ENCODE peak calls at places on chromosomes 11 and 22, in seven cellular contexts. M, Q, J, I, O, Y and E are unnamed samples. For H3K27me3 and H3K36me3, the result is how much of the 10 kb centered on the place peaks cover.

GRCh38 chr11:66115638-66116410 is 45.8 kb downstream of the PACS1 start:
- DNase-seq in J (no peak), I (no peak), M (no peak), Q (no peak), O (no peak), Y (peak), E (no peak)

GRCh38 chr22:44697423-44698179 is 4.4 kb upstream of the PRR5 start:
- DNase-seq in M (peak), Y (peak), Q (peak), I (peak), J (peak), O (no peak), E (peak)

GRCh38 chr11:36452231-36452630 is 57.8 kb downstream of the TRAF6 start:
- DNase-seq in J (no peak), O (no peak), Y (peak), Q (no peak), M (no peak), I (no peak), E (no peak)

GRCh38 chr11:66477256-66478201 is 2.7 kb upstream of the DPP3 start:
- DNase-seq in O (no peak), Y (no peak), J (no peak), Q (no peak), I (peak), M (no peak), E (peak)

GRCh38 chr11:64268687-64269379 is 15.6 kb downstream of the BAD start:
- DNase-seq in O (no peak), M (peak), J (peak), Y (peak), Q (peak), I (peak), E (peak)

GRCh38 chr22:41917906-41918791 is 3.3 kb upstream of the SHISA8 start:
- DNase-seq in J (peak), I (peak), O (no peak), M (peak), Y (peak), Q (peak), E (peak)

GRCh38 chr22:40436460-40437431 is 66.4 kb downstream of the SGSM3 start:
- DNase-seq in Y (peak), J (no peak), I (no peak), O (peak), Q (no peak), M (no peak), E (peak)

GRCh38 chr11:9315078-9315688 is 790 bp upstream of the TMEM41B start:
- DNase-seq in I (no peak), Y (no peak), M (no peak), Q (no peak), O (no peak), J (no peak), E (no peak)

GRCh38 chr11:114180301-114181055 is 115.7 kb upstream of the NNMT start:
- DNase-seq in Q (peak), Y (peak), I (peak), O (no peak), J (peak), M (peak), E (peak)

GRCh38 chr11:114440121-114440860 is 1.0 kb downstream of the REXO2 start:
- DNase-seq in M (no peak), Q (no peak), J (no peak), Y (peak), O (no peak), I (no peak), E (no peak)

GRCh38 chr22:37022483-37023337 is 3.2 kb downstream of the MPST start:
- DNase-seq in O (no peak), J (no peak), M (peak), Q (no peak), I (no peak), Y (no peak), E (no peak)

GRCh38 chr11:78742430-78742829 is 167.8 kb upstream of the NARS2 start:
- DNase-seq in Q (peak), O (no peak), M (peak), I (peak), Y (no peak), J (peak), E (no peak)

GRCh38 chr11:67268036-67268683 is 1.9 kb downstream of the GRK2 start:
- DNase-seq in O (no peak), Q (no peak), J (peak), Y (no peak), M (no peak), I (peak), E (peak)

GRCh38 chr11:111540114-111540920 is at the start of gene LAYN:
- DNase-seq in M (peak), O (no peak), Q (peak), J (peak), Y (peak), I (peak), E (peak)

GRCh38 chr11:130076774-130077481 is 7.2 kb downstream of the APLP2 start:
- DNase-seq in Y (no peak), M (no peak), O (no peak), I (no peak), Q (no peak), J (no peak), E (peak)

GRCh38 chr11:6152126-6152525 is 18.0 kb downstream of the OR52B2 start:
- DNase-seq in Q (no peak), Y (no peak), O (no peak), M (no peak), I (no peak), J (no peak), E (no peak)

GRCh38 chr11:34056672-34057071 is 5.1 kb downstream of the CAPRIN1 start:
- DNase-seq in Y (no peak), O (no peak), I (no peak), M (no peak), Q (no peak), J (no peak), E (no peak)

GRCh38 chr11:4639931-4640330 is 2.7 kb downstream of the OR51D1 start:
- DNase-seq in Y (no peak), Q (no peak), M (no peak), J (no peak), I (no peak), O (no peak), E (no peak)

GRCh38 chr11:86456075-86456939 is 81.6 kb downstream of the CCDC81 start:
- DNase-seq in M (peak), Q (peak), I (peak), O (no peak), Y (peak), J (peak), E (peak)

GRCh38 chr11:17686185-17686980 is 33.0 kb upstream of the MYOD1 start:
- DNase-seq in Q (no peak), M (no peak), J (peak), O (no peak), Y (no peak), I (no peak), E (peak)
- H3K27me3 ChIP-seq in Q (under half), M (under half), J (under half), O (under half), Y (under half), I (under half), E (under half)

GRCh38 chr11:69647761-69648497 is 7.0 kb downstream of the CCND1 start:
- DNase-seq in M (no peak), O (no peak), I (no peak), J (peak), Q (no peak), Y (no peak), E (peak)
- H3K36me3 ChIP-seq in M (under half), O (under half), I (under half), J (under half), Q (under half), Y (under half), E (under half)

DNA sequence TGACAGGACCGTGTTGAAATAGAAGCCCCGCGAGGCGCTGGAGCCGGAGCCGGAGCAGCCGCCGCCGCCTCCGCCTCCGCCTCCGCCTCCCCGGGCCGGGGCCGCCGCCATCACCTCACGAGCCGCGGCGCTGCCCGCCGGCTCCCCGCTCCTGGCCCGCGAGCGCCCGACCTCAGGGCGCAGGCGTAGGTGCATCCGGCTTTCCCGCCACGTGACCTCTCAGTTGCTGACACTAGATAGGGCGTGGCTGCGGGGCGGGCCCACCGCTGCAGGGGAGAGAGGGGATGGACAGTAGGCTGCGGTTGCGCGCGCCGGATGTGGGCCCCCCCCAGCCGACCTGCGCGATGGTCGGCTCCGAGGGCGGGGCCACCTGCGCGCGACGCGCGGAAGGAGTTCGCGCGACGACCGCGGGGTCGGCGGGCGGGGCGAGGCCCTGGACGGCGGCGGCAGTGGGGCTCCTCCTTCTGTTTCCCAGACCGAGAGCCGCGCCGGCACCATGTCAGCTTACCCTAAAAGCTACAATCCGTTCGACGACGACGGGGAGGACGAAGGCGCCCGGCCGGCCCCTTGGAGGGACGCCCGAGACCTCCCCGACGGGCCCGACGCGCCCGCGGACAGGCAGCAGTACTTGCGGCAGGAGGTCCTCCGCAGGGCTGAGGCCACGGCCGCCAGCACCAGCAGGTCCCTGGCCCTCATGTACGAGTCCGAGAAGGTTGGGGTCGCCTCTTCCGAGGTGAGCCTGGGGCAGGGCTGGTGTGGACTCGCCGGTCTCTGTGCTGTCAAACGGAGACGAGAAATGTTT is at the start of the genes PI4KA and SNAP29:
- DNase-seq in Q (peak), Y (peak), J (peak), O (peak), M (peak), I (peak), E (peak)
- H3K27me3 ChIP-seq in Q (under half), Y (under half), J (under half), O (under half), M (under half), I (under half), E (under half)

GRCh38 chr11:38693306-38693705 is 2095.3 kb upstream of the RAG2 start:
- DNase-seq in Q (no peak), J (no peak), O (no peak), I (no peak), Y (no peak), M (no peak), E (no peak)
- H3K36me3 ChIP-seq in Q (under half), J (under half), O (under half), I (under half), Y (under half), M (under half), E (under half)

DNA sequence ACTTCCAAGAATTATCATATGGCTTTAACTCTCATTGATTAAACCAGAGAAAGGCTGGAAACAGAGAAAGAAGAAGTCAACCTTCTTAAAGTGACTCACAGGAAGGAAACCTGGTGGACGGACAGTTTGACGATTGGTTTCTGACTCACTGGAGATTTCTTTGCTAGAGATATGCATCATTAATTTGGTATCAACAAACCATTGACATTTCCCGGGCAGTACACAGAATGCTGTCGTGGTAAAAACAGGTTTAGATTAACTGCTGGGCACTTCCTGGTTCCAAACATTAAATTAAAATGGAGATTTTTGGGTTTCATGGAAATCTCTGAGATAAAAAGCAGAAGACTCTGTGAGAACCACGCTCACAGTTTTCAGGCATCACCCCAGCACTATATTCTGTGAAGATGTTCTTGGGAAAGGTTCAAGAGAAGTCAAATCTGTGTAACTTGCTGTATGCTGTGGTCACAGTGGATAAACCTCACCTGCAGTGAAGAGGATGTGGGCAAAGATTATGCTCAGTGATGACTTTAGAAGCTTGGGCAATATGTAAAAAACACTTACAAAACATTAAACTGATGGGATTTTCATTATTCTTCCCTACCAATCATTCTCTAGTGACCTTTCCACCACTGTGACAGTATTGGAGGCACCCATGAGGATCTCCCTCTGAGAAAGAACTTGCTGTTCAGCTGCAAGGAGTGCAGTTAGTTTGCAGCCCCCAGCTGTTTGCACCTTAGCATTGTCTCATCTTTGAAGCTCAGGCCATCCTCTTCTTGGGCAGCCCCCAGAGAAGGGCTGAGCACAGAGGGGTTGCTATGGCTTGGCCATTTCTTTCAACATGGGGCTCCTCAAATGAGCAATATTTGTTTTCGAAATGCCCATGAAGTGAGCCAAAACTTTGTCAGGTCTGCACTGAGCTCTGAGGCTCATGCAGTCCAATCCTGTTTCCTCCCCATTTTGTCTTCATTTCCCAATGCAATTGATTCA is 61.0 kb upstream of the CD44 start:
- DNase-seq in O (peak), M (no peak), Y (no peak), Q (no peak), J (no peak), I (no peak), E (no peak)
- H3K27me3 ChIP-seq in O (under half), M (under half), Y (under half), Q (under half), J (under half), I (under half), E (under half)